ENCODE peak calls at places on chromosomes 5 and 9, in eight cellular contexts. One of them, this sample, is unnamed.

GRCh38 chr5:123659495-123659894 is 147.5 kb downstream of the CSNK1G3 start:
- DNase-seq in lower leg skin: no peak
- DNase-seq in right lobe of liver: no peak
- DNase-seq in transverse colon: no peak
- DNase-seq in ovary: no peak
- DNase-seq in prostate gland: no peak
- DNase-seq in Peyer's patch: no peak
- DNase-seq in heart left ventricle: no peak
- DNase-seq in this sample: no peak

GRCh38 chr9:15729507-15729906 is 176.7 kb downstream of the CCDC171 start:
- DNase-seq in right lobe of liver: no peak
- DNase-seq in prostate gland: no peak
- DNase-seq in transverse colon: no peak
- DNase-seq in heart left ventricle: no peak
- DNase-seq in ovary: no peak
- DNase-seq in Peyer's patch: no peak
- DNase-seq in lower leg skin: no peak
- DNase-seq in this sample: no peak

GRCh38 chr5:73189816-73190451 is 16.9 kb downstream of the TMEM174 start:
- DNase-seq in Peyer's patch: no peak
- DNase-seq in transverse colon: peak
- DNase-seq in right lobe of liver: no peak
- DNase-seq in prostate gland: no peak
- DNase-seq in heart left ventricle: no peak
- DNase-seq in ovary: peak
- DNase-seq in lower leg skin: no peak
- DNase-seq in this sample: peak

GRCh38 chr9:13049223-13049622 is 230.3 kb downstream of the MPDZ start:
- DNase-seq in prostate gland: no peak
- DNase-seq in transverse colon: no peak
- DNase-seq in right lobe of liver: no peak
- DNase-seq in Peyer's patch: no peak
- DNase-seq in lower leg skin: no peak
- DNase-seq in heart left ventricle: no peak
- DNase-seq in ovary: no peak
- DNase-seq in this sample: no peak

GRCh38 chr5:97181856-97182545 is 1.0 kb downstream of the RIOK2 start:
- DNase-seq in lower leg skin: no peak
- DNase-seq in ovary: no peak
- DNase-seq in prostate gland: no peak
- DNase-seq in heart left ventricle: no peak
- DNase-seq in Peyer's patch: no peak
- DNase-seq in right lobe of liver: no peak
- DNase-seq in transverse colon: no peak
- DNase-seq in this sample: no peak

GRCh38 chr9:83473488-83473971 is 64.7 kb downstream of the FRMD3 start:
- DNase-seq in prostate gland: no peak
- DNase-seq in Peyer's patch: no peak
- DNase-seq in lower leg skin: no peak
- DNase-seq in ovary: no peak
- DNase-seq in right lobe of liver: no peak
- DNase-seq in heart left ventricle: no peak
- DNase-seq in transverse colon: no peak
- DNase-seq in this sample: no peak

GRCh38 chr9:133273098-133273497 is 1.9 kb downstream of the ABO start:
- DNase-seq in right lobe of liver: no peak
- DNase-seq in ovary: no peak
- DNase-seq in lower leg skin: no peak
- DNase-seq in Peyer's patch: no peak
- DNase-seq in heart left ventricle: no peak
- DNase-seq in transverse colon: no peak
- DNase-seq in prostate gland: no peak
- DNase-seq in this sample: no peak

GRCh38 chr5:79397080-79397479 is 116.9 kb downstream of the HOMER1 start:
- DNase-seq in ovary: no peak
- DNase-seq in right lobe of liver: no peak
- DNase-seq in transverse colon: no peak
- DNase-seq in Peyer's patch: no peak
- DNase-seq in lower leg skin: no peak
- DNase-seq in heart left ventricle: no peak
- DNase-seq in prostate gland: no peak
- DNase-seq in this sample: no peak

GRCh38 chr9:98140503-98140902 is 21.5 kb upstream of the TRIM14 start:
- DNase-seq in heart left ventricle: no peak
- DNase-seq in prostate gland: no peak
- DNase-seq in lower leg skin: no peak
- DNase-seq in ovary: no peak
- DNase-seq in transverse colon: no peak
- DNase-seq in Peyer's patch: no peak
- DNase-seq in right lobe of liver: no peak
- DNase-seq in this sample: no peak

GRCh38 chr9:137319976-137320551 is 18.0 kb upstream of the NRARP start:
- DNase-seq in transverse colon: no peak
- DNase-seq in heart left ventricle: no peak
- DNase-seq in right lobe of liver: peak
- DNase-seq in lower leg skin: no peak
- DNase-seq in ovary: no peak
- DNase-seq in prostate gland: no peak
- DNase-seq in Peyer's patch: no peak
- DNase-seq in this sample: no peak

GRCh38 chr5:150918613-150919012 is 13.8 kb upstream of the ZNF300 start:
- DNase-seq in Peyer's patch: no peak
- DNase-seq in ovary: no peak
- DNase-seq in heart left ventricle: no peak
- DNase-seq in prostate gland: no peak
- DNase-seq in right lobe of liver: no peak
- DNase-seq in transverse colon: no peak
- DNase-seq in lower leg skin: no peak
- DNase-seq in this sample: no peak

GRCh38 chr5:170854550-170854949 is 7.3 kb upstream of the RANBP17 start:
- DNase-seq in ovary: no peak
- DNase-seq in Peyer's patch: no peak
- DNase-seq in right lobe of liver: no peak
- DNase-seq in heart left ventricle: no peak
- DNase-seq in lower leg skin: no peak
- DNase-seq in prostate gland: no peak
- DNase-seq in transverse colon: no peak
- DNase-seq in this sample: no peak

GRCh38 chr5:64767959-64768357 is 533 bp downstream of the SREK1IP1 start:
- DNase-seq in ovary: peak
- DNase-seq in Peyer's patch: no peak
- DNase-seq in lower leg skin: no peak
- DNase-seq in right lobe of liver: no peak
- DNase-seq in transverse colon: peak
- DNase-seq in heart left ventricle: no peak
- DNase-seq in prostate gland: peak
- DNase-seq in this sample: no peak

GRCh38 chr9:90810686-90811085 is 9.1 kb downstream of the SYK start:
- DNase-seq in heart left ventricle: no peak
- DNase-seq in prostate gland: no peak
- DNase-seq in ovary: no peak
- DNase-seq in lower leg skin: no peak
- DNase-seq in right lobe of liver: no peak
- DNase-seq in Peyer's patch: no peak
- DNase-seq in transverse colon: no peak
- DNase-seq in this sample: no peak

GRCh38 chr9:29214162-29214520 is 1640.9 kb upstream of the C9orf72 start:
- DNase-seq in right lobe of liver: no peak
- DNase-seq in lower leg skin: no peak
- DNase-seq in prostate gland: no peak
- DNase-seq in heart left ventricle: no peak
- DNase-seq in Peyer's patch: no peak
- DNase-seq in ovary: no peak
- DNase-seq in transverse colon: no peak
- DNase-seq in this sample: no peak

GRCh38 chr5:58060971-58061370 is 398.9 kb downstream of the PLK2 start:
- DNase-seq in right lobe of liver: no peak
- DNase-seq in heart left ventricle: no peak
- DNase-seq in lower leg skin: no peak
- DNase-seq in Peyer's patch: no peak
- DNase-seq in transverse colon: no peak
- DNase-seq in ovary: no peak
- DNase-seq in prostate gland: no peak
- DNase-seq in this sample: no peak

GRCh38 chr9:33926746-33927485 is 110.0 kb downstream of the UBE2R2 start:
- DNase-seq in prostate gland: no peak
- DNase-seq in lower leg skin: no peak
- DNase-seq in ovary: no peak
- DNase-seq in heart left ventricle: no peak
- DNase-seq in transverse colon: no peak
- DNase-seq in Peyer's patch: no peak
- DNase-seq in right lobe of liver: no peak
- DNase-seq in this sample: no peak

GRCh38 chr5:73759771-73760170 is 133.8 kb downstream of the ARHGEF28 start:
- DNase-seq in lower leg skin: no peak
- DNase-seq in prostate gland: no peak
- DNase-seq in transverse colon: no peak
- DNase-seq in right lobe of liver: no peak
- DNase-seq in heart left ventricle: no peak
- DNase-seq in ovary: no peak
- DNase-seq in Peyer's patch: no peak
- DNase-seq in this sample: no peak

GRCh38 chr5:36777105-36777757 is 99.3 kb upstream of the NIPBL start:
- DNase-seq in right lobe of liver: no peak
- DNase-seq in Peyer's patch: no peak
- DNase-seq in prostate gland: no peak
- DNase-seq in heart left ventricle: no peak
- DNase-seq in ovary: peak
- DNase-seq in transverse colon: peak
- DNase-seq in lower leg skin: no peak
- DNase-seq in this sample: peak

DNA sequence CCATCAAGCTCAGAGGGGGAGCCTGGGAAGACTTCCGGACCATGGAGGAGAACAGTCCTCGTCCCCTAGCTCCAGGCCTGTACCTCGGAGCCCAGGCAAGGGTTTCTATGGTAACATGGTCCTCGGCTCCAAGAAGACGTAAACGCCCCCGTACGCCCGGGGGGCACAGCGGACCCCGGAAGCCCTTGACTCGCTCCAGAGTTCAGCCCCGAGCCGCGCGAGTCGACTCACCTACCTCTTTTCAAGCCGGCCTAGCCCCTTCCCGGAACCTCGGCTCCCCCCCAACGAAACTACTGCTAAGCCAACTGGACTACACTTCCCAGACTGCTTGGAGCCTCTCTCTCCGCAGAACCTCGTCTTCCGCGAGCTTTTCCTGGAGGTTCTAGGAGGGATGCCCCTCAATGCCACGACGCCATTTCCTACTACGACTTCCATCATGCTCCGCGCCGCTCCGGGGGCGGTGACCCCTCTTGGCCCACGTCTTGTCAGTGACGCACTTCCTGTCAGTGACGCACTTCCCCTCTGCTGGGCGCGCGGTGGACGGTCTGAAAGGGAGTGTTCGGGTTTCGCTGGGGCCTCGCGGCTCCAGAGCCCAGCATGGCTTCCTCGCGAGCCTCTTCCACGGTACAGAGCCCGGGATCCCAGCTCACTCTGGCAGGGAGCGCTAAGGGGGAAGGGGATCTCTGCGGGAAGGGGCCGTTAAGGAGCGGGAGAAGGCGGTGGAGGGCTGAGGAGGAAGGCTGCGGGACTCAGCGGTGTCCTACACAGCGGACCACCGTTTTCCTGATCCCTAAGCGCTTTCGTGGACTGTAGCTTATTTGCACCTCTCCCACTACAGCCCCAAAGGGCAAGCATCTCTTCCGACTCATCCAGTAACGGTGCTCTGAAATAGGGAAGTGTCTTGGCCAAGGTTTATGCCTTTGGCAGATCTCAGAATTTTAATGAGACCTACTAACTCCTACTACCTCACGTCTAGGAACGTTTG is at the start of the genes CDC26 and PRPF4:
- DNase-seq in right lobe of liver: peak
- DNase-seq in ovary: peak
- DNase-seq in lower leg skin: peak
- DNase-seq in Peyer's patch: peak
- DNase-seq in heart left ventricle: peak
- DNase-seq in transverse colon: peak
- DNase-seq in prostate gland: peak
- DNase-seq in this sample: peak
- TF ChIP-seq POLR2A in right lobe of liver: peak
- TF ChIP-seq POLR2A in ovary: peak
- TF ChIP-seq POLR2A in lower leg skin: no peak
- TF ChIP-seq POLR2A in Peyer's patch: peak
- TF ChIP-seq POLR2A in heart left ventricle: peak
- TF ChIP-seq POLR2A in transverse colon: peak
- TF ChIP-seq POLR2A in prostate gland: peak
- TF ChIP-seq POLR2A in this sample: peak

GRCh38 chr9:89522261-89522978 is 24.5 kb upstream of the SEMA4D start:
- DNase-seq in ovary: no peak
- DNase-seq in heart left ventricle: no peak
- DNase-seq in lower leg skin: no peak
- DNase-seq in prostate gland: no peak
- DNase-seq in right lobe of liver: no peak
- DNase-seq in transverse colon: peak
- DNase-seq in Peyer's patch: no peak
- DNase-seq in this sample: peak
- TF ChIP-seq POLR2A in ovary: no peak
- TF ChIP-seq POLR2A in heart left ventricle: no peak
- TF ChIP-seq POLR2A in lower leg skin: no peak
- TF ChIP-seq POLR2A in prostate gland: no peak
- TF ChIP-seq POLR2A in right lobe of liver: no peak
- TF ChIP-seq POLR2A in transverse colon: no peak
- TF ChIP-seq POLR2A in Peyer's patch: no peak
- TF ChIP-seq POLR2A in this sample: no peak

GRCh38 chr9:27573699-27574265 is 501 bp upstream of the C9orf72 start:
- DNase-seq in Peyer's patch: peak
- DNase-seq in lower leg skin: peak
- DNase-seq in ovary: peak
- DNase-seq in heart left ventricle: peak
- DNase-seq in right lobe of liver: peak
- DNase-seq in transverse colon: peak
- DNase-seq in prostate gland: peak
- DNase-seq in this sample: peak
- TF ChIP-seq POLR2A in Peyer's patch: peak
- TF ChIP-seq POLR2A in lower leg skin: no peak
- TF ChIP-seq POLR2A in ovary: peak
- TF ChIP-seq POLR2A in heart left ventricle: peak
- TF ChIP-seq POLR2A in right lobe of liver: peak
- TF ChIP-seq POLR2A in transverse colon: peak
- TF ChIP-seq POLR2A in prostate gland: peak
- TF ChIP-seq POLR2A in this sample: no peak

DNA sequence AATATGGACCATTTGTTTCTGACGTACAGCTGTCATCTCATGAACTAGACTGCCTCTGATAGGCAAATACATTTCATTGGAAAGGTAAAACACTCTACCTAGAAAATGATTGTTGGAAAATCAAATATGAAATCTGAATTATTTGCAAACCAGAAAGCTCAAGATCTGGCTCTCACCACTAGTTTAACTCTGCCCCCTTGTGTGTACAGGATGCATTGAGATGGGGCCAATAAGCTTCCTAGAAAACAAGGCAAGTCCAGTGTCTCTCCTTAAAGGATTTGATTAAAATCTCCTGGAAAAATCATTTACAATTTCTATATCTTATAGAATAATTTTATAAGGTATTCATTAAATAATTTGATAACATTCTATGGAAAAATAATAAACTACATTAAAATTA is 311.9 kb upstream of the ANKH start:
- DNase-seq in Peyer's patch: no peak
- DNase-seq in prostate gland: no peak
- DNase-seq in transverse colon: no peak
- DNase-seq in heart left ventricle: no peak
- DNase-seq in ovary: no peak
- DNase-seq in right lobe of liver: no peak
- DNase-seq in lower leg skin: no peak
- DNase-seq in this sample: no peak
- TF ChIP-seq POLR2A in Peyer's patch: no peak
- TF ChIP-seq POLR2A in prostate gland: no peak
- TF ChIP-seq POLR2A in transverse colon: no peak
- TF ChIP-seq POLR2A in heart left ventricle: no peak
- TF ChIP-seq POLR2A in ovary: no peak
- TF ChIP-seq POLR2A in right lobe of liver: no peak
- TF ChIP-seq POLR2A in lower leg skin: no peak
- TF ChIP-seq POLR2A in this sample: no peak